ENCODE peak calls at places on chromosome 4, in five cellular contexts. J is activated B cell treated with CpG ODN at 0.5 μM for 24 hours; E is HT1080; U is RWPE1; R is activated CD8-positive, alpha-beta memory T cell treated with anti-CD3 and anti-CD28 coated beads, Interleukin-2, amount 50 U/mL, for 4 hours. B is an unnamed sample.

GRCh38 chr4:1151541-1151940 is 20.8 kb downstream of the SPON2 start:
- DNase-seq in J (no peak), E (no peak), U (no peak), R (no peak), B (no peak)

GRCh38 chr4:87229979-87230378 is 9.6 kb upstream of the KLHL8 start:
- DNase-seq in J (no peak), E (no peak), U (no peak), R (no peak), B (no peak)

GRCh38 chr4:85420831-85421230 is 54.1 kb upstream of the ARHGAP24 start:
- DNase-seq in J (no peak), E (no peak), U (no peak), R (no peak), B (no peak)

GRCh38 chr4:119629142-119629471 is 503 bp upstream of the PDE5A start:
- DNase-seq in J (no peak), E (no peak), U (no peak), R (no peak), B (no peak)

GRCh38 chr4:6758732-6759131 is 23.8 kb upstream of the KIAA0232 start:
- DNase-seq in J (no peak), E (no peak), U (no peak), R (no peak), B (no peak)

GRCh38 chr4:118113220-118113619 is 78.9 kb downstream of the NDST3 start:
- DNase-seq in J (no peak), E (no peak), U (no peak), R (no peak), B (no peak)

GRCh38 chr4:1604706-1605205 is 79.4 kb downstream of the FAM53A start:
- DNase-seq in J (no peak), E (no peak), U (peak), R (peak), B (no peak)

GRCh38 chr4:38605181-38605764 is 58.7 kb upstream of the KLF3 start:
- DNase-seq in J (no peak), E (no peak), U (no peak), R (no peak), B (no peak)

GRCh38 chr4:83618431-83618830 is 82.5 kb downstream of the GPAT3 start:
- DNase-seq in J (no peak), E (peak), U (peak), R (no peak), B (no peak)

GRCh38 chr4:13159041-13159620 is 325.0 kb downstream of the RAB28 start:
- DNase-seq in J (no peak), E (peak), U (no peak), R (no peak), B (no peak)

GRCh38 chr4:139950568-139950967 is 203.4 kb downstream of the MAML3 start:
- DNase-seq in J (peak), E (peak), U (no peak), R (no peak), B (no peak)

GRCh38 chr4:87057835-87058234 is 123.0 kb downstream of the AFF1 start:
- DNase-seq in J (no peak), E (no peak), U (no peak), R (no peak), B (no peak)

GRCh38 chr4:186760576-186760975 is 36.9 kb upstream of the FAT1 start:
- DNase-seq in J (no peak), E (peak), U (peak), R (no peak), B (no peak)

B was measured in type B pancreatic cell.